ENCODE peak calls at places on chromosomes 5 and 9, in seven cellular contexts. J is heart left ventricle, W is right atrium auricular region, Q is fibroblast of pulmonary artery, G is hepatocyte, Y is fibroblast of lung, U is lung. E is an unnamed sample.

GRCh38 chr9:113895526-113895925 is 19.4 kb downstream of the ZNF618 start:
- DNase-seq in J (no peak), W (no peak), Q (no peak), Y (peak), U (no peak), G (no peak), E (no peak)

GRCh38 chr5:154753792-154754191 is 1.4 kb upstream of the LARP1 start:
- DNase-seq in G (peak), W (peak), J (peak), Y (peak), U (peak), Q (peak), E (peak)

GRCh38 chr5:62901001-62901400 is 322.4 kb downstream of the LRRC70 start:
- DNase-seq in G (no peak), J (no peak), Y (no peak), W (no peak), Q (no peak), U (no peak), E (no peak)

GRCh38 chr5:177370488-177371119 is 12.9 kb downstream of the RGS14 start:
- DNase-seq in Q (peak), W (peak), Y (peak), U (peak), G (peak), J (peak), E (peak)

GRCh38 chr5:176619203-176619568 is 9.2 kb upstream of the GPRIN1 start:
- DNase-seq in J (peak), W (no peak), G (peak), U (peak), Q (peak), Y (peak), E (peak)

GRCh38 chr9:129135476-129135875 is 24.3 kb downstream of the PTPA start:
- DNase-seq in U (no peak), W (no peak), J (no peak), G (no peak), Q (no peak), Y (no peak), E (no peak)

GRCh38 chr5:36734422-36734821 is 128.0 kb downstream of the SLC1A3 start:
- DNase-seq in Y (peak), Q (peak), W (no peak), U (no peak), G (peak), J (no peak), E (no peak)

GRCh38 chr5:159725475-159725874 is 190.8 kb upstream of the ADRA1B start:
- DNase-seq in G (no peak), J (no peak), U (no peak), Q (no peak), W (no peak), Y (no peak), E (no peak)

GRCh38 chr9:3863686-3864085 is 337.9 kb upstream of the RFX3 start:
- DNase-seq in Y (peak), Q (no peak), U (no peak), W (no peak), G (no peak), J (no peak), E (no peak)

GRCh38 chr5:172496671-172497371 is 42.5 kb upstream of the SH3PXD2B start:
- DNase-seq in Q (peak), W (peak), G (no peak), U (peak), J (peak), Y (no peak), E (no peak)

GRCh38 chr9:137742698-137743097 is 123.9 kb downstream of the EHMT1 start:
- DNase-seq in Q (no peak), Y (no peak), U (no peak), G (peak), W (no peak), J (no peak), E (no peak)

DNA sequence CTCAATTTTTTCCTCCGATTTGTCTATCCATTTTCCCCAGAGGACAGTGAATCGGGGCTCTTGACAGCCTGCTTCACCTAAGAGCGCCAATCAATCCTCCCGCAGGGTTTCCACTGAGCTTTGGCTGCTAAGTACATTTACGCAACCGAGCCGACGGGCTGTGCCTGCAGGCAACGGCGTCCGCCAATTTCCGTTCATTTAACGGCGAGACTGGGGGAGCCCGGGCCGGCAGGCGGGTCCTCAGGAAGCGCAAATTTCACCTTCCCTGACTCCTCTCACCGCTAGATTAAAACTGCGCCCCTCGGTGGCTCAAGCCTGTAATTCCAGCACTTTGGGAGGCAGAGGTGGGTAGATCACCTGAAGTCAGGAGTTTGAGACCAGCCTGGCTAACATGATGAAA is 2.7 kb upstream of the NXNL2 start:
- DNase-seq in J (no peak), Y (peak), G (peak), U (peak), W (no peak), Q (peak), E (peak)
- TF ChIP-seq CTCF in J (peak), Y (no peak), G (peak), U (no peak), W (no peak), Q (no peak), E (peak)

GRCh38 chr9:16202913-16203734 is 650.3 kb downstream of the CCDC171 start:
- DNase-seq in J (no peak), Q (peak), W (no peak), U (no peak), Y (peak), G (peak), E (peak)
- H3K4me3 ChIP-seq in J (no peak), Q (no peak), W (no peak), U (no peak), Y (no peak), G (no peak), E (no peak)

GRCh38 chr5:55714339-55714738 is 2.2 kb upstream of the SLC38A9 start:
- DNase-seq in G (no peak), Y (no peak), W (no peak), J (no peak), Q (no peak), U (no peak), E (no peak)
- TF ChIP-seq CTCF in G (no peak), Y (no peak), W (no peak), J (no peak), Q (no peak), U (no peak), E (no peak)

DNA sequence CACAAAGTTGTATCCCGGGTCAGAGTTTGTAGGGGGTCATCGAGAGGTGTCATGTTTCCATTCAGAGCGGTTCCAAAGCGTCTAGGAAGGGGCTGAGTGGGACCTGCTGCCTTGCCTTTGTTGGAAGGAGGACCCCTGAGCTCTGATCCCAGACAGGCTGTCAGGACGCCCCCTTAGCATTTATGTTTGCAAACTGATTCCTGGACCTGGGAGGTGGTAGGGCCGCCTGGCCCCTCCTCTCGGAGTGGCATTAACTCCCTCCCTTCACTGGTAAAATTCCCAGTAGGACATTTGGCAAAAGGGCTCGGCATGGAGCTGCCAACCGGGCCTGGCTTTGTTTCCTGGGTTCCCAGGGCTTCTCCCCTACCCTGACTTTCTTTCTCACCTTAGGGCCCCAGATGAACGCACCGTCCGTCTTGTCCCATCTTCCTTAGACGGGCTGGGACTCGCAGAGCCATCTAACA is 2.5 kb downstream of the JADE2 start:
- DNase-seq in J (no peak), Y (no peak), G (no peak), W (no peak), U (no peak), Q (no peak), E (no peak)
- H3K4me3 ChIP-seq in J (peak), Y (peak), G (peak), W (peak), U (peak), Q (peak), E (peak)

GRCh38 chr5:99058466-99058865 is 129.7 kb upstream of the CHD1 start:
- DNase-seq in G (no peak), Q (no peak), W (no peak), J (no peak), U (no peak), Y (no peak), E (no peak)

GRCh38 chr5:99059685-99060084 is 130.9 kb upstream of the CHD1 start:
- DNase-seq in G (no peak), U (no peak), W (no peak), Q (no peak), Y (no peak), J (no peak), E (no peak)

GRCh38 chr5:99061711-99062110 is 132.9 kb upstream of the CHD1 start:
- DNase-seq in U (no peak), J (no peak), Y (peak), Q (peak), G (no peak), W (no peak), E (no peak)

GRCh38 chr5:99061299-99061698 is 132.5 kb upstream of the CHD1 start:
- DNase-seq in U (no peak), Q (no peak), W (no peak), G (no peak), J (no peak), Y (no peak), E (no peak)

DNA sequence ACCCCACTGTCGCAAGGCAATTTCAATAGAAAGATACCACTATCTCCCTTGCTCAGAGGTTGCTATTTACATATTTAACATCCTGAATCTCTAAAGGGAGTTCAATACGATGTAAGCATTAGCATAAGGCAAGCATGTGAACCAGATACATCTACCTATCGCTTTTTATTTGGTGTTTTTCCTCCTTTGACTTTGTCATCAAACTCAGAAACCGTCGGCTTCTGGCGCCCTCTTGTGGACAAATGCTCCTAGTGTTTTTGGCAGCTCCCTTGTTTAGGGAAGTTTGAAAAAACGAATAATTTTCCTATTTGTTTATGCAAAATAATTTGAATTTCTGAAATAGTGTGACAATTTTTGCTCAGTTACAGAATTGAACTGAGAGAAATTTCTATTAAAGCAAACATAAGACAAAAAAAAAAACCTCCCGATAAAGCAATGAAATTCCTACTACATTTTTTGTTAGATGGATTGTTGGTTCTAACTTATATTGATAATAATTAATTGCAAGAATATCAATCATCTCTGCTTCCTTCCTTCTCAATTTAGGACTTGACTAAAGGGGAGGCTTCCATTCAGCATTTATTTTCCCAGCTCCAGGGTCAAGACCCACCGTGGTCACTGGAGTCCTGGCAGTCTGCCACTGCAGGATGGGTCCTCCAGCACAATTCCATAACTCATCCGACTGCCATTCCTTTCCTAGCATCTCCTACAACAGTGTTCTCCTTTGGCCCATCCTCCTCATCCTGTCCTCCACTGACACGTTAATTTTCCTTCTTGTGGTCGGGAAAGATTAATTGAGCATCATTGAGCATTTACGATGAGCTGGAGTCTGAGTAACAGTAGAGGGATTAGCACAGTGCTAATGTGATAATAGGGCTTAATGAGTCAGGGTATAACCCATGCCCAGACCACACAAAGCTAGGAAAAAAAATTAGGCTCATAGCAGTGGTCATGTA is 131.8 kb upstream of the CHD1 start:
- DNase-seq in U (peak), W (peak), G (peak), Q (peak), Y (peak), J (peak), E (peak)
- TF ChIP-seq CTCF in U (peak), W (peak), G (peak), Q (peak), Y (peak), J (peak), E (peak)

GRCh38 chr5:113166710-113167366 is 190.2 kb downstream of the DCP2 start:
- DNase-seq in U (no peak), J (no peak), Q (peak), G (peak), W (no peak), Y (peak), E (peak)
- H3K4me3 ChIP-seq in U (no peak), J (no peak), Q (no peak), G (no peak), W (no peak), Y (peak), E (no peak)

GRCh38 chr5:112956606-112957005 is 20.0 kb upstream of the DCP2 start:
- DNase-seq in Y (no peak), G (no peak), J (no peak), Q (no peak), U (no peak), W (no peak), E (no peak)

GRCh38 chr5:112960316-112960715 is 16.3 kb upstream of the DCP2 start:
- DNase-seq in G (no peak), U (no peak), J (no peak), Q (no peak), W (no peak), Y (no peak), E (no peak)

GRCh38 chr5:112957970-112958773 is 18.4 kb upstream of the DCP2 start:
- DNase-seq in Y (peak), W (peak), Q (peak), U (peak), G (peak), J (peak), E (peak)

GRCh38 chr5:112957409-112957808 is 19.2 kb upstream of the DCP2 start:
- DNase-seq in Y (no peak), Q (no peak), J (no peak), G (no peak), W (no peak), U (no peak), E (no peak)

DNA sequence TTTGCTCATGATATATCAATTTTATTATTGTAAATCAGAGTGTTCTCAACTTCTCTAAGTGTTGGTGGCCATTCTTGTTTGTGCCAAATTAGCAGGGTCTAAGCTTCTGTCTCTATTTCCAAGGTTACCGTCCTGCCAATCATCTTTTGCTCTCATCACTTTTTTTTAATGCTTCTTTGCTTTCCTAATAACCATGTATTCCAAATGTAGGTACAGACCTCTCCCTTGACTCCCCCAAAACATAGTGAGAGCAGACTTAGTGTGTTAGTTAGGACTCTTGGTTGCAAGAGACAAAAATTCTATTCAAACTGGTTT is 17.9 kb upstream of the DCP2 start:
- DNase-seq in W (no peak), J (no peak), U (no peak), G (no peak), Y (no peak), Q (no peak), E (no peak)
- TF ChIP-seq CTCF in W (no peak), J (no peak), U (no peak), G (no peak), Y (no peak), Q (no peak), E (no peak)

DNA sequence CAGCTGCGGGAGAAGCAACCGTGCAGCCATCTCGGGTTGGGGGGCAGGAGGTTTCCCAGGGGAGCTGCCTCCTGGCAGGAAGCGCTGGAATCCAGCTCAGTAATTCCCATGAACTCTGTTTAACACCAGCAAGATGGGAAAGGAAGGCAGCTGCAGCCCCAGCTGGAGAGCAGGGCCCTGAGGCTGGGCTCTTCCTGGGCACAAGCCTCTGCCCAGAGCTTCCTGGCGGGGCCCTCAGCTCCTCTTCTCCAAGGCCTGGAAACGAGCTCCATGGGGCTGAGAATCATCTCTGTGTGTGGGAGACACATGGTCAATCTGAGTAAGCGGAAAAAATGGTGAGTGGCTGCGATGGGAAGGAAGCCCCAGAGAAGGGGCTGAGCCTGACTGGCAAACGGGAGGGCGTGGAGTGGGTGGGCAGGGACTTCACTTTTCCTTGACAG is 6.3 kb downstream of the MRPL36 start:
- DNase-seq in Y (no peak), G (no peak), J (no peak), Q (peak), W (no peak), U (no peak), E (no peak)
- H3K4me3 ChIP-seq in Y (no peak), G (no peak), J (peak), Q (no peak), W (no peak), U (no peak), E (no peak)

GRCh38 chr9:107465467-107466451 is 23.8 kb downstream of the KLF4 start:
- DNase-seq in G (peak), W (peak), U (peak), Y (peak), Q (peak), J (peak), E (no peak)
- TF ChIP-seq CTCF in G (peak), W (peak), U (peak), Y (peak), Q (peak), J (peak), E (peak)